ENCODE peak calls at places on chromosomes 13 and 19, in six cellular contexts. A is HTR-8/SVneo, J is psoas muscle, I is kidney epithelial cell, F is activated T-cell treated with anti-CD3 and anti-CD28 coated beads for 1 hour, E is RPMI7951. Y is an unnamed sample.

GRCh38 chr19:46623915-46624502 is 880 bp downstream of the PTGIR start:
- DNase-seq in A (no peak), E (no peak), I (no peak), J (no peak), F (no peak), Y (no peak)

GRCh38 chr13:109007946-109008345 is 378.5 kb downstream of the MYO16 start:
- DNase-seq in E (no peak), F (no peak), A (no peak), I (no peak), J (no peak), Y (no peak)

GRCh38 chr13:112032186-112032835 is 34.6 kb upstream of the SOX1 start:
- DNase-seq in E (peak), J (no peak), I (no peak), F (no peak), A (no peak), Y (no peak)

GRCh38 chr13:76944457-76944856 is 3.9 kb upstream of the ACOD1 start:
- DNase-seq in A (no peak), E (peak), I (no peak), F (no peak), J (no peak), Y (no peak)

GRCh38 chr19:35153701-35154534 is 617 bp upstream of the FXYD5 start:
- DNase-seq in F (peak), A (no peak), E (peak), I (no peak), J (peak), Y (no peak)

GRCh38 chr19:18478545-18479311 is 40.8 kb upstream of the ISYNA1 start:
- DNase-seq in F (no peak), J (peak), A (peak), I (peak), E (peak), Y (peak)

GRCh38 chr19:51637362-51637978 is 7.3 kb upstream of the SIGLEC5 start:
- DNase-seq in J (no peak), A (no peak), E (peak), F (no peak), I (no peak), Y (no peak)

GRCh38 chr13:114115191-114115671 is 17.2 kb downstream of the RASA3 start:
- DNase-seq in A (peak), J (peak), I (peak), F (no peak), E (peak), Y (peak)

GRCh38 chr19:18107235-18108083 is 9.9 kb downstream of the MAST3 start:
- DNase-seq in F (no peak), E (no peak), J (no peak), A (no peak), I (no peak), Y (no peak)

Y was measured in T1000.